ENCODE peak calls at places on chromosome 9, in four cellular contexts. V, J, R and N are unnamed samples.

GRCh38 chr9:89999534-90000370 is 394.9 kb downstream of the GADD45G start:
- DNase-seq in J (peak; percentile 83), V (peak; percentile 91), R (peak; percentile 30), N (peak; percentile 82)

GRCh38 chr9:15155826-15156225 is 151.2 kb downstream of the TTC39B start:
- DNase-seq in R (no peak), J (no peak), V (no peak), N (no peak)

GRCh38 chr9:1094749-1095148 is 44.6 kb downstream of the DMRT2 start:
- DNase-seq in J (no peak), R (no peak), V (no peak), N (no peak)

GRCh38 chr9:105252405-105252756 is 7.9 kb downstream of the SLC44A1 start:
- DNase-seq in V (no peak), R (no peak), J (no peak), N (no peak)

GRCh38 chr9:132032584-132032945 is 47.1 kb downstream of the MED27 start:
- DNase-seq in V (peak; percentile 12), J (no peak), R (no peak), N (no peak)

GRCh38 chr9:133742849-133743444 is 4.8 kb upstream of the SARDH start:
- DNase-seq in R (peak; percentile 68), J (peak; percentile 68), V (peak; percentile 96), N (peak; percentile 83)

GRCh38 chr9:125296843-125297372 is 35.3 kb downstream of the GAPVD1 start:
- DNase-seq in V (no peak), R (peak; percentile 8), J (no peak), N (peak; percentile 41)

GRCh38 chr9:91676042-91676441 is 252.4 kb upstream of the NFIL3 start:
- DNase-seq in V (no peak), J (no peak), R (peak; percentile 36), N (peak; percentile 40)

GRCh38 chr9:118554987-118555386 is 814.2 kb downstream of the BRINP1 start:
- DNase-seq in R (no peak), V (no peak), J (no peak), N (no peak)